ENCODE peak calls at places on chromosomes 6 and 20, in eight cellular contexts. K is cardiac muscle cell, H is ELR, G is MCF 10A, F is H54, W is NCI-H774, I is AG08396, D is RWPE1. J is an unnamed sample.

GRCh38 chr20:15039088-15039762 is 701.8 kb upstream of the FLRT3 start:
- DNase-seq in I (no peak), F (no peak), D (peak; percentile 29), W (no peak), H (no peak), G (peak; percentile 50), K (no peak), J (no peak)

GRCh38 chr6:72624557-72625160 is 2.8 kb downstream of the KCNQ5 start:
- DNase-seq in F (peak; percentile 24), I (peak; percentile 32), K (peak; percentile 49), D (peak; percentile 41), G (peak; percentile 35), H (peak; percentile 69), W (no peak), J (no peak)

GRCh38 chr6:116349216-116349615 is 21.5 kb upstream of the DSE start:
- DNase-seq in W (no peak), K (no peak), I (no peak), F (no peak), D (no peak), H (no peak), G (no peak), J (no peak)

GRCh38 chr6:137661601-137662000 is 167.4 kb upstream of the OLIG3 start:
- DNase-seq in I (no peak), H (peak; percentile 35), D (peak; percentile 48), G (peak; percentile 31), K (no peak), W (no peak), F (no peak), J (peak; percentile 65)

GRCh38 chr6:8627085-8627861 is 191.9 kb upstream of the SLC35B3 start:
- DNase-seq in F (peak; percentile 5), H (peak; percentile 69), I (no peak), W (no peak), D (peak; percentile 84), K (no peak), G (peak; percentile 94), J (no peak)

GRCh38 chr20:19254956-19255355 is 42.5 kb downstream of the SLC24A3 start:
- DNase-seq in H (peak; percentile 3), D (no peak), G (peak; percentile 38), F (no peak), W (no peak), I (no peak), K (no peak), J (no peak)

GRCh38 chr6:117920493-117920845 is 13.4 kb downstream of the SLC35F1 start:
- DNase-seq in G (no peak), F (no peak), I (no peak), W (peak; percentile 50), D (no peak), H (no peak), K (no peak), J (no peak)

GRCh38 chr6:121666809-121667208 is 231.4 kb downstream of the GJA1 start:
- DNase-seq in G (peak; percentile 73), D (peak; percentile 64), W (no peak), H (peak; percentile 87), I (peak; percentile 55), F (peak; percentile 9), K (no peak), J (no peak)

GRCh38 chr6:7939186-7939863 is 28.7 kb upstream of the TXNDC5 start:
- DNase-seq in W (no peak), D (no peak), I (no peak), K (no peak), F (no peak), H (no peak), G (no peak), J (no peak)

GRCh38 chr6:14488185-14488584 is 370.6 kb downstream of the CD83 start:
- DNase-seq in H (no peak), I (no peak), F (no peak), D (no peak), G (no peak), W (peak; percentile 14), K (no peak), J (no peak)

GRCh38 chr6:150142304-150142656 is 564 bp upstream of the PPP1R14C start:
- DNase-seq in K (peak; percentile 20), G (peak; percentile 80), I (no peak), F (peak; percentile 24), H (no peak), W (no peak), D (peak; percentile 64), J (no peak)

GRCh38 chr6:157317129-157317814 is 6.0 kb downstream of the TMEM242 start:
- DNase-seq in D (peak; percentile 88), W (no peak), H (peak; percentile 92), K (no peak), G (peak; percentile 95), I (peak; percentile 77), F (peak; percentile 39), J (no peak)

GRCh38 chr6:18861182-18861581 is 474.0 kb downstream of the RNF144B start:
- DNase-seq in K (no peak), I (no peak), W (peak; percentile 28), F (no peak), D (peak; percentile 18), H (no peak), G (peak; percentile 13), J (no peak)

GRCh38 chr6:5333653-5334052 is 72.3 kb downstream of the FARS2 start:
- DNase-seq in I (peak; percentile 45), F (peak; percentile 19), D (peak; percentile 19), G (peak; percentile 46), K (no peak), W (peak; percentile 65), H (peak; percentile 71), J (no peak)

GRCh38 chr20:59576216-59576953 is 28.0 kb upstream of the PHACTR3 start:
- DNase-seq in D (no peak), K (no peak), G (no peak), W (no peak), F (no peak), I (no peak), H (no peak), J (no peak)

GRCh38 chr20:9110365-9110764 is 41.5 kb downstream of the PLCB4 start:
- DNase-seq in K (no peak), D (no peak), W (no peak), H (no peak), I (peak; percentile 12), G (peak; percentile 62), F (no peak), J (no peak)

GRCh38 chr20:11952621-11953020 is 34.9 kb downstream of the BTBD3 start:
- DNase-seq in W (no peak), F (no peak), K (no peak), G (no peak), I (no peak), H (peak; percentile 9), D (no peak), J (no peak)

GRCh38 chr6:55916188-55916587 is 40.8 kb upstream of the BMP5 start:
- DNase-seq in F (no peak), K (no peak), I (peak; percentile 29), G (no peak), D (no peak), H (peak; percentile 78), W (no peak), J (no peak)

GRCh38 chr6:15327271-15327670 is 81.4 kb downstream of the JARID2 start:
- DNase-seq in K (no peak), F (no peak), D (no peak), I (no peak), W (no peak), H (peak; percentile 10), G (no peak), J (peak; percentile 67)

GRCh38 chr6:4460595-4461475 is 315.4 kb upstream of the CDYL start:
- DNase-seq in G (no peak), F (no peak), W (no peak), H (peak; percentile 11), D (peak; percentile 7), I (peak; percentile 41), K (no peak), J (no peak)